ENCODE peak calls at places on chromosomes 16 and 17, in nine cellular contexts. H, S, G, M, J, Y, U, K and A are unnamed samples.

GRCh38 chr17:47733047-47733413 is at the start of gene TBX21:
- DNase-seq in K (peak), U (no peak), G (peak), J (peak), S (peak), Y (peak), M (peak), H (no peak), A (no peak)

GRCh38 chr17:82866521-82867214 is 26.8 kb upstream of the ZNF750 start:
- DNase-seq in M (peak), Y (no peak), J (no peak), U (no peak), S (no peak), H (no peak), K (no peak), G (peak), A (no peak)

GRCh38 chr16:55817236-55817912 is 15.5 kb downstream of the CES1 start:
- DNase-seq in S (no peak), Y (no peak), K (no peak), U (no peak), J (no peak), G (no peak), H (no peak), M (no peak), A (no peak)

GRCh38 chr17:7260601-7261376 is 1.5 kb downstream of the CLDN7 start:
- DNase-seq in M (peak), J (no peak), U (peak), Y (no peak), K (peak), G (no peak), S (peak), H (no peak), A (no peak)

GRCh38 chr16:51624083-51624775 is 473.2 kb upstream of the SALL1 start:
- DNase-seq in S (no peak), U (no peak), H (no peak), K (no peak), G (no peak), J (no peak), M (no peak), Y (no peak), A (no peak)

GRCh38 chr17:5437721-5438317 is 1.1 kb downstream of the C1QBP start:
- DNase-seq in M (no peak), K (no peak), G (no peak), S (no peak), J (no peak), H (no peak), U (peak), Y (no peak), A (no peak)

GRCh38 chr17:9432121-9432866 is 143.3 kb downstream of the STX8 start:
- DNase-seq in K (no peak), S (peak), J (no peak), M (no peak), G (no peak), U (no peak), Y (no peak), H (no peak), A (no peak)

GRCh38 chr16:67773099-67773498 is 33.3 kb downstream of the RANBP10 start:
- DNase-seq in K (no peak), J (no peak), G (peak), H (no peak), S (no peak), U (no peak), Y (no peak), M (no peak), A (no peak)

GRCh38 chr17:57445051-57445450 is 188.7 kb downstream of the MSI2 start:
- DNase-seq in J (no peak), G (peak), M (no peak), U (peak), Y (no peak), H (no peak), S (no peak), K (no peak), A (no peak)

GRCh38 chr17:47703671-47704070 is 9.7 kb downstream of the TBKBP1 start:
- DNase-seq in U (no peak), H (no peak), M (no peak), Y (no peak), G (no peak), J (no peak), K (no peak), S (no peak), A (no peak)

GRCh38 chr17:5468075-5468473 is 708 bp downstream of the DHX33 start:
- DNase-seq in Y (peak), G (no peak), U (no peak), M (no peak), S (peak), H (no peak), J (no peak), K (peak), A (no peak)

GRCh38 chr16:10098991-10099390 is 83.2 kb downstream of the GRIN2A start:
- DNase-seq in K (no peak), J (no peak), M (no peak), U (no peak), H (no peak), G (no peak), Y (no peak), S (no peak), A (no peak)

GRCh38 chr17:82772026-82772425 is 20.2 kb downstream of the TBCD start:
- DNase-seq in M (no peak), J (no peak), Y (peak), K (no peak), U (peak), G (no peak), H (no peak), S (no peak), A (no peak)

GRCh38 chr17:59451706-59452105 is 113.7 kb upstream of the DHX40 start:
- DNase-seq in S (no peak), M (no peak), K (no peak), H (peak), J (no peak), U (peak), Y (no peak), G (no peak), A (no peak)